ENCODE peak calls at places on chromosomes 6 and 20, in nine cellular contexts. One of them, this sample, is unnamed.

GRCh38 chr20:17748279-17748678 is 48.5 kb downstream of the BANF2 start:
- DNase-seq in CD4-positive, alpha-beta memory T cell: no peak
- DNase-seq in SJCRH30: no peak
- DNase-seq in adrenal gland: no peak
- DNase-seq in AG04450: no peak
- DNase-seq in GM23248: no peak
- DNase-seq in left ventricle myocardium inferior: no peak
- DNase-seq in PC-3: no peak
- DNase-seq in transverse colon: no peak
- DNase-seq in this sample: no peak

GRCh38 chr6:134517863-134518262 is 200.0 kb upstream of the SGK1 start:
- DNase-seq in CD4-positive, alpha-beta memory T cell: no peak
- DNase-seq in SJCRH30: no peak
- DNase-seq in adrenal gland: no peak
- DNase-seq in AG04450: no peak
- DNase-seq in GM23248: peak; percentile 29
- DNase-seq in left ventricle myocardium inferior: no peak
- DNase-seq in PC-3: no peak
- DNase-seq in transverse colon: no peak
- DNase-seq in this sample: no peak

GRCh38 chr6:36631326-36632046 is 37.3 kb downstream of the SRSF3 start:
- DNase-seq in CD4-positive, alpha-beta memory T cell: no peak
- DNase-seq in SJCRH30: no peak
- DNase-seq in adrenal gland: no peak
- DNase-seq in AG04450: no peak
- DNase-seq in GM23248: no peak
- DNase-seq in left ventricle myocardium inferior: no peak
- DNase-seq in PC-3: no peak
- DNase-seq in transverse colon: no peak
- DNase-seq in this sample: peak; percentile 52

GRCh38 chr20:37404461-37404881 is 58.5 kb downstream of the SRC start:
- DNase-seq in CD4-positive, alpha-beta memory T cell: no peak
- DNase-seq in SJCRH30: no peak
- DNase-seq in adrenal gland: no peak
- DNase-seq in AG04450: no peak
- DNase-seq in GM23248: no peak
- DNase-seq in left ventricle myocardium inferior: no peak
- DNase-seq in PC-3: no peak
- DNase-seq in transverse colon: no peak
- DNase-seq in this sample: no peak

GRCh38 chr6:156780962-156781705 is 4.0 kb downstream of the ARID1B start:
- DNase-seq in CD4-positive, alpha-beta memory T cell: no peak
- DNase-seq in SJCRH30: no peak
- DNase-seq in adrenal gland: no peak
- DNase-seq in AG04450: no peak
- DNase-seq in GM23248: peak; percentile 49
- DNase-seq in left ventricle myocardium inferior: no peak
- DNase-seq in PC-3: no peak
- DNase-seq in transverse colon: no peak
- DNase-seq in this sample: no peak

GRCh38 chr6:128239898-128240509 is 280.4 kb downstream of the PTPRK start:
- DNase-seq in CD4-positive, alpha-beta memory T cell: no peak
- DNase-seq in SJCRH30: no peak
- DNase-seq in adrenal gland: no peak
- DNase-seq in AG04450: no peak
- DNase-seq in GM23248: no peak
- DNase-seq in left ventricle myocardium inferior: no peak
- DNase-seq in PC-3: no peak
- DNase-seq in transverse colon: no peak
- DNase-seq in this sample: no peak

GRCh38 chr6:26122793-26123674 is 35.8 kb downstream of the HFE start:
- DNase-seq in CD4-positive, alpha-beta memory T cell: peak; percentile 94
- DNase-seq in SJCRH30: peak; percentile 98
- DNase-seq in adrenal gland: peak; percentile 97
- DNase-seq in AG04450: peak; percentile 93
- DNase-seq in GM23248: peak; percentile 94
- DNase-seq in left ventricle myocardium inferior: peak; percentile 92
- DNase-seq in PC-3: peak; percentile 99
- DNase-seq in transverse colon: peak; percentile 97
- DNase-seq in this sample: peak; percentile 95

GRCh38 chr6:33192671-33193602 is 670 bp upstream of the COL11A2 start:
- DNase-seq in CD4-positive, alpha-beta memory T cell: no peak
- DNase-seq in SJCRH30: no peak
- DNase-seq in adrenal gland: peak; percentile 37
- DNase-seq in AG04450: no peak
- DNase-seq in GM23248: peak; percentile 64
- DNase-seq in left ventricle myocardium inferior: peak; percentile 46
- DNase-seq in PC-3: no peak
- DNase-seq in transverse colon: peak; percentile 32
- DNase-seq in this sample: peak; percentile 86

GRCh38 chr6:44201638-44202303 is 15.0 kb upstream of the MYMX start:
- DNase-seq in CD4-positive, alpha-beta memory T cell: no peak
- DNase-seq in SJCRH30: peak; percentile 49
- DNase-seq in adrenal gland: no peak
- DNase-seq in AG04450: no peak
- DNase-seq in GM23248: no peak
- DNase-seq in left ventricle myocardium inferior: no peak
- DNase-seq in PC-3: no peak
- DNase-seq in transverse colon: no peak
- DNase-seq in this sample: no peak

GRCh38 chr20:44407402-44408184 is 52.1 kb downstream of the HNF4A start:
- DNase-seq in CD4-positive, alpha-beta memory T cell: no peak
- DNase-seq in SJCRH30: no peak
- DNase-seq in adrenal gland: peak; percentile 72
- DNase-seq in AG04450: no peak
- DNase-seq in GM23248: peak; percentile 78
- DNase-seq in left ventricle myocardium inferior: no peak
- DNase-seq in PC-3: peak; percentile 96
- DNase-seq in transverse colon: peak; percentile 91
- DNase-seq in this sample: peak; percentile 37

GRCh38 chr20:24241466-24241865 is 228.0 kb upstream of the SYNDIG1 start:
- DNase-seq in CD4-positive, alpha-beta memory T cell: no peak
- DNase-seq in SJCRH30: no peak
- DNase-seq in adrenal gland: no peak
- DNase-seq in AG04450: no peak
- DNase-seq in GM23248: no peak
- DNase-seq in left ventricle myocardium inferior: no peak
- DNase-seq in PC-3: no peak
- DNase-seq in transverse colon: no peak
- DNase-seq in this sample: no peak

GRCh38 chr6:167907837-167908681 is 81.3 kb downstream of the AFDN start:
- DNase-seq in CD4-positive, alpha-beta memory T cell: no peak
- DNase-seq in SJCRH30: peak; percentile 53
- DNase-seq in adrenal gland: no peak
- DNase-seq in AG04450: no peak
- DNase-seq in GM23248: peak; percentile 47
- DNase-seq in left ventricle myocardium inferior: no peak
- DNase-seq in PC-3: peak; percentile 65
- DNase-seq in transverse colon: peak; percentile 38
- DNase-seq in this sample: no peak

GRCh38 chr6:11769244-11769643 is 9.4 kb downstream of the ADTRP start:
- DNase-seq in CD4-positive, alpha-beta memory T cell: no peak
- DNase-seq in SJCRH30: no peak
- DNase-seq in adrenal gland: no peak
- DNase-seq in AG04450: no peak
- DNase-seq in GM23248: peak; percentile 52
- DNase-seq in left ventricle myocardium inferior: no peak
- DNase-seq in PC-3: peak; percentile 60
- DNase-seq in transverse colon: no peak
- DNase-seq in this sample: no peak

GRCh38 chr20:23086931-23087411 is 847 bp upstream of the CD93 start:
- DNase-seq in CD4-positive, alpha-beta memory T cell: no peak
- DNase-seq in SJCRH30: no peak
- DNase-seq in adrenal gland: peak; percentile 57
- DNase-seq in AG04450: no peak
- DNase-seq in GM23248: no peak
- DNase-seq in left ventricle myocardium inferior: peak; percentile 63
- DNase-seq in PC-3: no peak
- DNase-seq in transverse colon: peak; percentile 22
- DNase-seq in this sample: peak; percentile 85

GRCh38 chr6:163126741-163127140 is 287.8 kb upstream of the QKI start:
- DNase-seq in CD4-positive, alpha-beta memory T cell: no peak
- DNase-seq in SJCRH30: no peak
- DNase-seq in adrenal gland: no peak
- DNase-seq in AG04450: no peak
- DNase-seq in GM23248: no peak
- DNase-seq in left ventricle myocardium inferior: no peak
- DNase-seq in PC-3: no peak
- DNase-seq in transverse colon: no peak
- DNase-seq in this sample: no peak

GRCh38 chr6:163118941-163119340 is 295.6 kb upstream of the QKI start:
- DNase-seq in CD4-positive, alpha-beta memory T cell: no peak
- DNase-seq in SJCRH30: no peak
- DNase-seq in adrenal gland: no peak
- DNase-seq in AG04450: no peak
- DNase-seq in GM23248: no peak
- DNase-seq in left ventricle myocardium inferior: no peak
- DNase-seq in PC-3: no peak
- DNase-seq in transverse colon: no peak
- DNase-seq in this sample: no peak

GRCh38 chr6:163120223-163120622 is 294.3 kb upstream of the QKI start:
- DNase-seq in CD4-positive, alpha-beta memory T cell: no peak
- DNase-seq in SJCRH30: no peak
- DNase-seq in adrenal gland: no peak
- DNase-seq in AG04450: no peak
- DNase-seq in GM23248: no peak
- DNase-seq in left ventricle myocardium inferior: no peak
- DNase-seq in PC-3: peak; percentile 3
- DNase-seq in transverse colon: no peak
- DNase-seq in this sample: no peak

GRCh38 chr6:163123098-163123497 is 291.4 kb upstream of the QKI start:
- DNase-seq in CD4-positive, alpha-beta memory T cell: no peak
- DNase-seq in SJCRH30: no peak
- DNase-seq in adrenal gland: no peak
- DNase-seq in AG04450: no peak
- DNase-seq in GM23248: no peak
- DNase-seq in left ventricle myocardium inferior: no peak
- DNase-seq in PC-3: no peak
- DNase-seq in transverse colon: no peak
- DNase-seq in this sample: no peak

GRCh38 chr6:163122365-163122764 is 292.2 kb upstream of the QKI start:
- DNase-seq in CD4-positive, alpha-beta memory T cell: no peak
- DNase-seq in SJCRH30: no peak
- DNase-seq in adrenal gland: no peak
- DNase-seq in AG04450: no peak
- DNase-seq in GM23248: no peak
- DNase-seq in left ventricle myocardium inferior: no peak
- DNase-seq in PC-3: no peak
- DNase-seq in transverse colon: no peak
- DNase-seq in this sample: no peak
- H3K27ac ChIP-seq in CD4-positive, alpha-beta memory T cell: no peak overlapping the region
- H3K27ac ChIP-seq in SJCRH30: no peak overlapping the region
- H3K27ac ChIP-seq in adrenal gland: no peak overlapping the region
- H3K27ac ChIP-seq in AG04450: no peak overlapping the region
- H3K27ac ChIP-seq in GM23248: no peak overlapping the region
- H3K27ac ChIP-seq in left ventricle myocardium inferior: no peak overlapping the region
- H3K27ac ChIP-seq in PC-3: no peak overlapping the region
- H3K27ac ChIP-seq in transverse colon: no peak overlapping the region
- H3K27ac ChIP-seq in this sample: no peak overlapping the region

GRCh38 chr20:45995213-45996097 is 13.3 kb upstream of the MMP9 start:
- DNase-seq in CD4-positive, alpha-beta memory T cell: no peak
- DNase-seq in SJCRH30: no peak
- DNase-seq in adrenal gland: no peak
- DNase-seq in AG04450: no peak
- DNase-seq in GM23248: no peak
- DNase-seq in left ventricle myocardium inferior: no peak
- DNase-seq in PC-3: peak; percentile 96
- DNase-seq in transverse colon: no peak
- DNase-seq in this sample: no peak

GRCh38 chr20:45997187-45997586 is 11.5 kb upstream of the MMP9 start:
- DNase-seq in CD4-positive, alpha-beta memory T cell: no peak
- DNase-seq in SJCRH30: no peak
- DNase-seq in adrenal gland: no peak
- DNase-seq in AG04450: no peak
- DNase-seq in GM23248: no peak
- DNase-seq in left ventricle myocardium inferior: no peak
- DNase-seq in PC-3: no peak
- DNase-seq in transverse colon: no peak
- DNase-seq in this sample: no peak

GRCh38 chr20:45994761-45995160 is 13.9 kb upstream of the MMP9 start:
- DNase-seq in CD4-positive, alpha-beta memory T cell: no peak
- DNase-seq in SJCRH30: no peak
- DNase-seq in adrenal gland: no peak
- DNase-seq in AG04450: no peak
- DNase-seq in GM23248: no peak
- DNase-seq in left ventricle myocardium inferior: no peak
- DNase-seq in PC-3: no peak
- DNase-seq in transverse colon: no peak
- DNase-seq in this sample: no peak

GRCh38 chr20:45991616-45992015 is 17.1 kb upstream of the MMP9 start:
- DNase-seq in CD4-positive, alpha-beta memory T cell: no peak
- DNase-seq in SJCRH30: no peak
- DNase-seq in adrenal gland: no peak
- DNase-seq in AG04450: no peak
- DNase-seq in GM23248: no peak
- DNase-seq in left ventricle myocardium inferior: no peak
- DNase-seq in PC-3: no peak
- DNase-seq in transverse colon: no peak
- DNase-seq in this sample: no peak

GRCh38 chr20:45993197-45993951 is 15.3 kb upstream of the MMP9 start:
- DNase-seq in CD4-positive, alpha-beta memory T cell: no peak
- DNase-seq in SJCRH30: peak; percentile 43
- DNase-seq in adrenal gland: no peak
- DNase-seq in AG04450: no peak
- DNase-seq in GM23248: peak; percentile 74
- DNase-seq in left ventricle myocardium inferior: no peak
- DNase-seq in PC-3: peak; percentile 99
- DNase-seq in transverse colon: peak; percentile 61
- DNase-seq in this sample: no peak
- H3K27ac ChIP-seq in CD4-positive, alpha-beta memory T cell: no peak overlapping the region
- H3K27ac ChIP-seq in SJCRH30: no peak overlapping the region
- H3K27ac ChIP-seq in adrenal gland: no peak overlapping the region
- H3K27ac ChIP-seq in AG04450: no peak overlapping the region
- H3K27ac ChIP-seq in GM23248: no peak overlapping the region
- H3K27ac ChIP-seq in left ventricle myocardium inferior: no peak overlapping the region
- H3K27ac ChIP-seq in PC-3: peak overlapping the region; percentile 84
- H3K27ac ChIP-seq in transverse colon: no peak overlapping the region
- H3K27ac ChIP-seq in this sample: peak overlapping the region; percentile 20

DNA sequence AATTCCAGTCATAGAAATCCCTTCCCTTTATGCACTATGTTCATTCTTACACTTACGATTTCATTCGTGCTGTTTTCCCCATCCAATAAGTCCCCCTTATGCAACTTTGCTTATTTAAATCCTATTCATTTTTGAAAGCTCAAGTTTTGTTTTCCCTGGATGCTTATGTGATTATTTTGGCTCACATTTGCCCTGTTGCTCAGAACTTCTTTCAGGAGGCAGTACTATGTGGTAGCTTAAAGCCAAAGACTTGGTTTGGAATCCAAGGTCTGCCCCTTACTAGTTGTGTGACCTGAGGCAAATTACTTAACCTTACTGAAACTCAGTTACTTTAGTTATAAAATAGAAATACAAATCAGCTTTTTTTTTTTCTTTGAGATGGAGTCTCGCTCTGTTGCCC is 59.6 kb downstream of the MOXD1 start:
- DNase-seq in CD4-positive, alpha-beta memory T cell: no peak
- DNase-seq in SJCRH30: no peak
- DNase-seq in adrenal gland: no peak
- DNase-seq in AG04450: no peak
- DNase-seq in GM23248: no peak
- DNase-seq in left ventricle myocardium inferior: no peak
- DNase-seq in PC-3: no peak
- DNase-seq in transverse colon: no peak
- DNase-seq in this sample: no peak
- H3K27ac ChIP-seq in CD4-positive, alpha-beta memory T cell: no peak overlapping the region
- H3K27ac ChIP-seq in SJCRH30: no peak overlapping the region
- H3K27ac ChIP-seq in adrenal gland: no peak overlapping the region
- H3K27ac ChIP-seq in AG04450: no peak overlapping the region
- H3K27ac ChIP-seq in GM23248: no peak overlapping the region
- H3K27ac ChIP-seq in left ventricle myocardium inferior: no peak overlapping the region
- H3K27ac ChIP-seq in PC-3: no peak overlapping the region
- H3K27ac ChIP-seq in transverse colon: no peak overlapping the region
- H3K27ac ChIP-seq in this sample: no peak overlapping the region

GRCh38 chr6:42786525-42786985 is 4.7 kb downstream of the BICRAL start:
- DNase-seq in CD4-positive, alpha-beta memory T cell: no peak
- DNase-seq in SJCRH30: no peak
- DNase-seq in adrenal gland: no peak
- DNase-seq in AG04450: no peak
- DNase-seq in GM23248: no peak
- DNase-seq in left ventricle myocardium inferior: no peak
- DNase-seq in PC-3: no peak
- DNase-seq in transverse colon: no peak
- DNase-seq in this sample: no peak
- H3K27ac ChIP-seq in CD4-positive, alpha-beta memory T cell: no peak overlapping the region
- H3K27ac ChIP-seq in SJCRH30: no peak overlapping the region
- H3K27ac ChIP-seq in adrenal gland: no peak overlapping the region
- H3K27ac ChIP-seq in AG04450: no peak overlapping the region
- H3K27ac ChIP-seq in GM23248: no peak overlapping the region
- H3K27ac ChIP-seq in left ventricle myocardium inferior: peak overlapping the region; percentile 100
- H3K27ac ChIP-seq in PC-3: no peak overlapping the region
- H3K27ac ChIP-seq in transverse colon: peak overlapping the region; percentile 39
- H3K27ac ChIP-seq in this sample: peak overlapping the region; percentile 65